ENCODE peak calls at places on chromosome 6, in four cellular contexts. D, Y, H and G are unnamed samples.

GRCh38 chr6:136989591-136990578 is 54.9 kb downstream of the IL20RA start:
- DNase-seq in H (no peak), D (no peak), Y (no peak), G (no peak)

GRCh38 chr6:143232849-143233248 is 172.2 kb downstream of the AIG1 start:
- DNase-seq in D (peak; percentile 15), Y (peak; percentile 65), H (peak; percentile 72), G (no peak)

GRCh38 chr6:56849876-56850275 is 105.0 kb upstream of the BEND6 start:
- DNase-seq in D (no peak), Y (no peak), H (no peak), G (no peak)

GRCh38 chr6:1042583-1043457 is 269.1 kb upstream of the FOXQ1 start:
- DNase-seq in D (no peak), H (no peak), Y (no peak), G (no peak)

GRCh38 chr6:19838442-19839236 is 1.5 kb downstream of the ID4 start:
- DNase-seq in D (peak; percentile 33), Y (peak; percentile 95), H (no peak), G (no peak)

GRCh38 chr6:11222385-11223277 is 9.8 kb downstream of the NEDD9 start:
- DNase-seq in H (no peak), D (no peak), Y (no peak), G (no peak)

GRCh38 chr6:87914637-87915395 is 132.8 kb upstream of the SPACA1 start:
- DNase-seq in D (no peak), H (no peak), Y (no peak), G (no peak)

GRCh38 chr6:119110601-119111548 is 32.4 kb upstream of the FAM184A start:
- DNase-seq in H (peak; percentile 79), D (peak; percentile 44), Y (peak; percentile 69), G (peak; percentile 27)

GRCh38 chr6:33716379-33716778 is 4.9 kb upstream of the UQCC2 start:
- DNase-seq in D (peak; percentile 60), Y (no peak), H (no peak), G (no peak)

GRCh38 chr6:17867880-17868279 is 119.6 kb downstream of the KIF13A start:
- DNase-seq in H (no peak), D (no peak), Y (peak; percentile 27), G (no peak)

GRCh38 chr6:33313105-33313708 is 671 bp downstream of the TAPBP start:
- DNase-seq in Y (no peak), D (no peak), H (peak; percentile 63), G (no peak)

GRCh38 chr6:56357616-56358373 is 110.4 kb upstream of the COL21A1 start:
- DNase-seq in H (no peak), D (no peak), Y (no peak), G (no peak)

GRCh38 chr6:119119989-119120388 is 41.5 kb upstream of the FAM184A start:
- DNase-seq in H (no peak), D (no peak), Y (no peak), G (no peak)

GRCh38 chr6:167791036-167791779 is 35.5 kb upstream of the AFDN start:
- DNase-seq in H (no peak), D (no peak), Y (peak; percentile 53), G (no peak)

GRCh38 chr6:11008821-11009220 is 35.3 kb downstream of the ELOVL2 start:
- DNase-seq in D (no peak), H (no peak), Y (no peak), G (no peak)

GRCh38 chr6:2749972-2750600 is 636 bp downstream of the MYLK4 start:
- DNase-seq in D (peak; percentile 43), Y (peak; percentile 46), H (peak; percentile 87), G (no peak)

GRCh38 chr6:37479266-37479854 is 20.3 kb downstream of the CCDC167 start:
- DNase-seq in H (no peak), Y (no peak), D (no peak), G (no peak)

GRCh38 chr6:51719297-51719696 is 368.1 kb downstream of the PKHD1 start:
- DNase-seq in H (no peak), D (no peak), Y (no peak), G (no peak)
- TF ChIP-seq TCF7L2 in H (no peak), D (no peak), Y (no peak), G (no peak)

GRCh38 chr6:43671801-43672690 is 15.5 kb downstream of the MRPS18A start:
- DNase-seq in Y (peak; percentile 88), H (no peak), D (no peak), G (no peak)

GRCh38 chr6:43671011-43671800 is 16.4 kb downstream of the MRPS18A start:
- DNase-seq in D (no peak), Y (no peak), H (no peak), G (no peak)

GRCh38 chr6:43669050-43669921 is 18.3 kb downstream of the MRPS18A start:
- DNase-seq in D (no peak), Y (no peak), H (peak; percentile 40), G (no peak)

GRCh38 chr6:43669922-43670622 is 17.5 kb downstream of the MRPS18A start:
- DNase-seq in H (peak; percentile 76), Y (no peak), D (no peak), G (no peak)

GRCh38 chr6:43670623-43670986 is 17.0 kb downstream of the MRPS18A start:
- DNase-seq in Y (no peak), H (no peak), D (no peak), G (no peak)
- H3K27ac ChIP-seq in Y (no peak overlapping the region), H (no peak overlapping the region), D (no peak overlapping the region), G (no peak overlapping the region)

DNA sequence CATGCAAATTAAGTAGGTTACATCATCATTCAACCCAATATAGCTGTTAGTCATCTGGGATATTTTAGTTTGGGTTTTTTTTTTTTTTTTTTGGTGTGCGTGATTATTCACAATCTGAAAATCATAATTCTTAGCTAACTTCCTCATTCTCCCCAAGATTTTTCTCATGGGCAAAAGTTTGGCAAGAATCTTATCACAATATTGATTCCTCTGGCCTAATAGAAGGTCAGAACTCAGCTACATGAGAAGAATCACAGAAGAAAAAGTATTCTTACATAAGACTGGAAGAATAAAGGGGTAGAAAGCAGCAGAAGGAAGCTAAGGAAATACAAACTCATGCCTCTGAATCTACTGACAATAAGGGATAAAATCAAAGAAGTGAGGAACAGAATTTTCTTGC is 845.2 kb downstream of the HACE1 start:
- DNase-seq in H (no peak), Y (no peak), D (no peak), G (no peak)
- TF ChIP-seq REST in H (no peak), Y (no peak), D (no peak), G (no peak)

GRCh38 chr6:84103029-84103428 is 69.5 kb downstream of the MRAP2 start:
- DNase-seq in H (no peak), Y (no peak), D (no peak), G (no peak)
- TF ChIP-seq TCF7L2 in H (no peak), Y (no peak), D (no peak), G (no peak)

GRCh38 chr6:127441881-127442280 is 17.3 kb downstream of the KIAA0408 start:
- DNase-seq in H (no peak), D (no peak), Y (no peak), G (no peak)
- H3K27ac ChIP-seq in H (no peak overlapping the region), D (no peak overlapping the region), Y (no peak overlapping the region), G (no peak overlapping the region)

DNA sequence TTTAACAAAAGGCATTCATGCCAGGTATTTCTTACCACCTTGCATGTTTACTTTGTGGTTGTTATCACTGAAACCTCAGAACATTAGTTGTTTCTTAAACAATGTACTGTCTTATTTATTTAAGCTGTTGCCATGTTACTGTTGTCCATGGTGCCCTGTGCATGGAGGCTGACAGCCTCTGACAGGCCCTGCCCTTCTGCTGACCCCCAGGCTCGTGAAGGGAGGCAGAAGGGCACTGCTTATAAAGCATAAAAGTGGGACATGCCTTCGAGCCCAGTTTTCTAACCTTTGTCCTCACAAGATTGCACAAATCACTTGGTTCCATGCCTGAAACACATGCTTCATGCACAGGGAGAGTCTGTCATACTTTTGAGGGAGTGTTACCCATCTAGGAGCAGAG is 46.7 kb upstream of the CLIC5 start:
- DNase-seq in Y (no peak), D (no peak), H (no peak), G (no peak)
- TF ChIP-seq REST in Y (no peak), D (no peak), H (no peak), G (no peak)

DNA sequence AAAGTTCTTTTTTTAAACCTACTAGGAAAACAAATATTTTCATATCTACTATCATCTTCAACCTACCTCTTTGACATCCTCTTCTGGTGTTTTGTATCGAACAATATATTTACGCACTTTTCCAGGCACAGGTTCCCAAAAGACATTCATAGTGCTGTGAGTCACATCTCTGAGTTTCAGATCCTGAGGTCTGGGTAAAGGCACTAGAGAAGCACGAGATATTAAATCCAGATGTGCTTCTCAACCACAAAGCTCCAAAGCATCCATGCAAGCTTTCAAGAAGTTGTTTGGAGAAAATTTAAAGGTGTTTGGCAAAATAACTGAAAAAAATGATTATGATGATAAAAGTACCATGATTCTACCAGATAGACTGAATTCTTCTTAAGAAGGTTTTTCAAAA is 62.7 kb downstream of the COL12A1 start:
- DNase-seq in H (no peak), Y (no peak), D (no peak), G (no peak)
- TF ChIP-seq TCF7L2 in H (no peak), Y (no peak), D (no peak), G (no peak)

GRCh38 chr6:158703121-158703839 is 53.4 kb downstream of the SYTL3 start:
- DNase-seq in H (no peak), D (no peak), Y (no peak), G (no peak)
- H3K27ac ChIP-seq in H (no peak overlapping the region), D (peak overlapping the region; percentile 92), Y (no peak overlapping the region), G (no peak overlapping the region)

GRCh38 chr6:41008011-41008410 is 31.0 kb downstream of the UNC5CL start:
- DNase-seq in H (no peak), Y (no peak), D (no peak), G (no peak)
- TF ChIP-seq REST in H (no peak), Y (no peak), D (no peak), G (no peak)